ENCODE peak calls at places on chromosomes 6 and 20, in six cellular contexts. One of them, this sample, is unnamed.

GRCh38 chr20:50924261-50924660 is 7.0 kb downstream of the ADNP start:
- DNase-seq in dorsolateral prefrontal cortex: no peak
- DNase-seq in SHP77 treated with DMSO at 0.1 percent for 48 hours: no peak
- DNase-seq in adrenal gland: no peak
- DNase-seq in stomach: no peak
- DNase-seq in Calu3: no peak
- DNase-seq in this sample: no peak

GRCh38 chr6:2021713-2022125 is 223.7 kb downstream of the GMDS start:
- DNase-seq in adrenal gland: peak; percentile 35
- DNase-seq in stomach: peak; percentile 80
- DNase-seq in SHP77 treated with DMSO at 0.1 percent for 48 hours: peak; percentile 82
- DNase-seq in dorsolateral prefrontal cortex: peak; percentile 54
- DNase-seq in Calu3: peak; percentile 50
- DNase-seq in this sample: no peak

GRCh38 chr6:56757585-56757984 is 114.9 kb upstream of the DST start:
- DNase-seq in dorsolateral prefrontal cortex: peak; percentile 55
- DNase-seq in SHP77 treated with DMSO at 0.1 percent for 48 hours: no peak
- DNase-seq in adrenal gland: peak; percentile 49
- DNase-seq in stomach: peak; percentile 69
- DNase-seq in Calu3: peak; percentile 54
- DNase-seq in this sample: peak; percentile 27

GRCh38 chr20:11168026-11168425 is 494.2 kb upstream of the JAG1 start:
- DNase-seq in dorsolateral prefrontal cortex: no peak
- DNase-seq in Calu3: no peak
- DNase-seq in stomach: no peak
- DNase-seq in adrenal gland: no peak
- DNase-seq in SHP77 treated with DMSO at 0.1 percent for 48 hours: no peak
- DNase-seq in this sample: no peak

GRCh38 chr6:43992126-43992663 is 135.1 kb downstream of the MRPL14 start:
- DNase-seq in stomach: no peak
- DNase-seq in SHP77 treated with DMSO at 0.1 percent for 48 hours: no peak
- DNase-seq in Calu3: no peak
- DNase-seq in dorsolateral prefrontal cortex: no peak
- DNase-seq in adrenal gland: no peak
- DNase-seq in this sample: no peak

GRCh38 chr6:157453978-157454377 is 73.0 kb downstream of the ZDHHC14 start:
- DNase-seq in SHP77 treated with DMSO at 0.1 percent for 48 hours: no peak
- DNase-seq in dorsolateral prefrontal cortex: no peak
- DNase-seq in stomach: no peak
- DNase-seq in Calu3: no peak
- DNase-seq in adrenal gland: no peak
- DNase-seq in this sample: no peak

GRCh38 chr6:33201147-33201545 is 479 bp downstream of the SLC39A7 start:
- DNase-seq in SHP77 treated with DMSO at 0.1 percent for 48 hours: no peak
- DNase-seq in Calu3: peak; percentile 31
- DNase-seq in stomach: no peak
- DNase-seq in adrenal gland: peak; percentile 43
- DNase-seq in dorsolateral prefrontal cortex: no peak
- DNase-seq in this sample: no peak

GRCh38 chr20:64107736-64108457 is 532 bp upstream of the NPBWR2 start:
- DNase-seq in Calu3: no peak
- DNase-seq in adrenal gland: no peak
- DNase-seq in SHP77 treated with DMSO at 0.1 percent for 48 hours: no peak
- DNase-seq in dorsolateral prefrontal cortex: peak; percentile 25
- DNase-seq in stomach: no peak
- DNase-seq in this sample: no peak

GRCh38 chr6:153038378-153038777 is 35.9 kb upstream of the MTRF1L start:
- DNase-seq in Calu3: no peak
- DNase-seq in adrenal gland: no peak
- DNase-seq in stomach: no peak
- DNase-seq in dorsolateral prefrontal cortex: no peak
- DNase-seq in SHP77 treated with DMSO at 0.1 percent for 48 hours: no peak
- DNase-seq in this sample: no peak

GRCh38 chr6:1670711-1671462 is 61.2 kb downstream of the FOXC1 start:
- DNase-seq in stomach: no peak
- DNase-seq in Calu3: no peak
- DNase-seq in adrenal gland: no peak
- DNase-seq in SHP77 treated with DMSO at 0.1 percent for 48 hours: no peak
- DNase-seq in dorsolateral prefrontal cortex: no peak
- DNase-seq in this sample: peak; percentile 97

GRCh38 chr20:4559906-4560305 is 161.8 kb upstream of the PRND start:
- DNase-seq in adrenal gland: no peak
- DNase-seq in stomach: no peak
- DNase-seq in SHP77 treated with DMSO at 0.1 percent for 48 hours: no peak
- DNase-seq in Calu3: no peak
- DNase-seq in dorsolateral prefrontal cortex: no peak
- DNase-seq in this sample: no peak

GRCh38 chr6:148251286-148251685 is 91.4 kb upstream of the SASH1 start:
- DNase-seq in stomach: no peak
- DNase-seq in dorsolateral prefrontal cortex: no peak
- DNase-seq in Calu3: no peak
- DNase-seq in SHP77 treated with DMSO at 0.1 percent for 48 hours: no peak
- DNase-seq in adrenal gland: no peak
- DNase-seq in this sample: peak; percentile 66

GRCh38 chr6:156883497-156884252 is 106.5 kb downstream of the ARID1B start:
- DNase-seq in dorsolateral prefrontal cortex: no peak
- DNase-seq in Calu3: peak; percentile 35
- DNase-seq in stomach: peak; percentile 67
- DNase-seq in adrenal gland: no peak
- DNase-seq in SHP77 treated with DMSO at 0.1 percent for 48 hours: no peak
- DNase-seq in this sample: no peak

GRCh38 chr6:113763311-113763766 is 93.8 kb upstream of the MARCKS start:
- DNase-seq in stomach: no peak
- DNase-seq in adrenal gland: no peak
- DNase-seq in Calu3: no peak
- DNase-seq in SHP77 treated with DMSO at 0.1 percent for 48 hours: no peak
- DNase-seq in dorsolateral prefrontal cortex: no peak
- DNase-seq in this sample: peak; percentile 80

GRCh38 chr6:958531-958930 is 265.6 kb upstream of the EXOC2 start:
- DNase-seq in stomach: no peak
- DNase-seq in adrenal gland: no peak
- DNase-seq in Calu3: no peak
- DNase-seq in SHP77 treated with DMSO at 0.1 percent for 48 hours: no peak
- DNase-seq in dorsolateral prefrontal cortex: no peak
- DNase-seq in this sample: no peak

GRCh38 chr6:26175033-26175427 is 87.8 kb downstream of the HFE start:
- DNase-seq in adrenal gland: no peak
- DNase-seq in stomach: no peak
- DNase-seq in SHP77 treated with DMSO at 0.1 percent for 48 hours: no peak
- DNase-seq in dorsolateral prefrontal cortex: no peak
- DNase-seq in Calu3: no peak
- DNase-seq in this sample: no peak

GRCh38 chr6:89965441-89966249 is 71.4 kb downstream of the GJA10 start:
- DNase-seq in SHP77 treated with DMSO at 0.1 percent for 48 hours: no peak
- DNase-seq in stomach: no peak
- DNase-seq in dorsolateral prefrontal cortex: no peak
- DNase-seq in Calu3: no peak
- DNase-seq in adrenal gland: no peak
- DNase-seq in this sample: peak; percentile 19

GRCh38 chr6:30683137-30683979 is 3.1 kb downstream of the PPP1R18 start:
- DNase-seq in dorsolateral prefrontal cortex: no peak
- DNase-seq in Calu3: no peak
- DNase-seq in SHP77 treated with DMSO at 0.1 percent for 48 hours: no peak
- DNase-seq in stomach: no peak
- DNase-seq in adrenal gland: no peak
- DNase-seq in this sample: no peak

GRCh38 chr20:35956616-35957015 is 2.3 kb upstream of the SCAND1 start:
- DNase-seq in SHP77 treated with DMSO at 0.1 percent for 48 hours: no peak
- DNase-seq in Calu3: no peak
- DNase-seq in dorsolateral prefrontal cortex: no peak
- DNase-seq in adrenal gland: no peak
- DNase-seq in stomach: no peak
- DNase-seq in this sample: no peak

GRCh38 chr6:63689421-63689820 is 53.8 kb downstream of the PHF3 start:
- DNase-seq in SHP77 treated with DMSO at 0.1 percent for 48 hours: no peak
- DNase-seq in Calu3: no peak
- DNase-seq in stomach: no peak
- DNase-seq in dorsolateral prefrontal cortex: no peak
- DNase-seq in adrenal gland: no peak
- DNase-seq in this sample: no peak

GRCh38 chr20:63120286-63121090 is 95.4 kb downstream of the YTHDF1 start:
- DNase-seq in dorsolateral prefrontal cortex: no peak
- DNase-seq in SHP77 treated with DMSO at 0.1 percent for 48 hours: no peak
- DNase-seq in adrenal gland: no peak
- DNase-seq in Calu3: no peak
- DNase-seq in stomach: no peak
- DNase-seq in this sample: no peak

GRCh38 chr20:50513169-50514034 is 3.2 kb downstream of the PTPN1 start:
- DNase-seq in stomach: no peak
- DNase-seq in Calu3: no peak
- DNase-seq in adrenal gland: no peak
- DNase-seq in SHP77 treated with DMSO at 0.1 percent for 48 hours: no peak
- DNase-seq in dorsolateral prefrontal cortex: no peak
- DNase-seq in this sample: no peak

GRCh38 chr6:35454843-35455110 is 2.6 kb downstream of the FANCE start:
- DNase-seq in SHP77 treated with DMSO at 0.1 percent for 48 hours: no peak
- DNase-seq in Calu3: no peak
- DNase-seq in adrenal gland: no peak
- DNase-seq in dorsolateral prefrontal cortex: no peak
- DNase-seq in stomach: no peak
- DNase-seq in this sample: no peak

GRCh38 chr6:57116776-57117175 is 26.8 kb downstream of the ZNF451 start:
- DNase-seq in adrenal gland: no peak
- DNase-seq in Calu3: no peak
- DNase-seq in stomach: no peak
- DNase-seq in SHP77 treated with DMSO at 0.1 percent for 48 hours: no peak
- DNase-seq in dorsolateral prefrontal cortex: no peak
- DNase-seq in this sample: no peak

GRCh38 chr6:21461844-21462518 is 131.6 kb upstream of the SOX4 start:
- DNase-seq in adrenal gland: no peak
- DNase-seq in SHP77 treated with DMSO at 0.1 percent for 48 hours: no peak
- DNase-seq in Calu3: no peak
- DNase-seq in stomach: no peak
- DNase-seq in dorsolateral prefrontal cortex: no peak
- DNase-seq in this sample: no peak

GRCh38 chr20:25224941-25225340 is 22.9 kb upstream of the PYGB start:
- DNase-seq in stomach: no peak
- DNase-seq in Calu3: no peak
- DNase-seq in dorsolateral prefrontal cortex: no peak
- DNase-seq in SHP77 treated with DMSO at 0.1 percent for 48 hours: no peak
- DNase-seq in adrenal gland: peak; percentile 26
- DNase-seq in this sample: no peak

GRCh38 chr6:108524528-108525218 is 36.0 kb upstream of the FOXO3 start:
- DNase-seq in Calu3: no peak
- DNase-seq in dorsolateral prefrontal cortex: no peak
- DNase-seq in adrenal gland: no peak
- DNase-seq in stomach: no peak
- DNase-seq in SHP77 treated with DMSO at 0.1 percent for 48 hours: no peak
- DNase-seq in this sample: peak; percentile 31

GRCh38 chr6:125205931-125206330 is 52.4 kb downstream of the TPD52L1 start:
- DNase-seq in dorsolateral prefrontal cortex: no peak
- DNase-seq in stomach: no peak
- DNase-seq in SHP77 treated with DMSO at 0.1 percent for 48 hours: no peak
- DNase-seq in adrenal gland: no peak
- DNase-seq in Calu3: no peak
- DNase-seq in this sample: no peak

GRCh38 chr20:33846291-33846916 is 35.3 kb downstream of the CHMP4B start:
- DNase-seq in adrenal gland: no peak
- DNase-seq in Calu3: no peak
- DNase-seq in SHP77 treated with DMSO at 0.1 percent for 48 hours: no peak
- DNase-seq in stomach: no peak
- DNase-seq in dorsolateral prefrontal cortex: no peak
- DNase-seq in this sample: no peak

GRCh38 chr6:34627296-34627695 is 69.3 kb downstream of the ILRUN start:
- DNase-seq in Calu3: no peak
- DNase-seq in dorsolateral prefrontal cortex: no peak
- DNase-seq in adrenal gland: no peak
- DNase-seq in SHP77 treated with DMSO at 0.1 percent for 48 hours: no peak
- DNase-seq in stomach: no peak
- DNase-seq in this sample: peak; percentile 48

GRCh38 chr6:72554203-72554564 is 67.7 kb upstream of the KCNQ5 start:
- DNase-seq in Calu3: no peak
- DNase-seq in SHP77 treated with DMSO at 0.1 percent for 48 hours: no peak
- DNase-seq in stomach: no peak
- DNase-seq in dorsolateral prefrontal cortex: no peak
- DNase-seq in adrenal gland: no peak
- DNase-seq in this sample: peak; percentile 72